ENCODE peak calls at places on chromosomes 11 and 22, in five cellular contexts. Z is HCT116, Y is GM23248, U is hepatocyte, S is MM.1S. J is an unnamed sample.
A peak's percentile ranks its signal among the peaks of the same experiment; 100 is the strongest.

GRCh38 chr11:16880184-16880583 is 134.0 kb downstream of the PLEKHA7 start:
- DNase-seq in Z (no peak), Y (no peak), U (no peak), S (no peak), J (no peak)

GRCh38 chr11:102666331-102666957 is 39.1 kb downstream of the MMP27 start:
- DNase-seq in Z (peak; percentile 37), Y (peak; percentile 74), U (peak; percentile 70), S (peak; percentile 46), J (peak; percentile 66)

GRCh38 chr11:70934999-70935768 is 317.2 kb downstream of the SHANK2 start:
- DNase-seq in Z (peak; percentile 28), Y (peak; percentile 50), U (no peak), S (no peak), J (no peak)

GRCh38 chr11:19275496-19275895 is 34.8 kb upstream of the E2F8 start:
- DNase-seq in Z (no peak), Y (peak; percentile 38), U (no peak), S (no peak), J (no peak)

GRCh38 chr22:42202669-42203068 is 67.8 kb downstream of the TCF20 start:
- DNase-seq in Z (no peak), Y (no peak), U (no peak), S (no peak), J (no peak)

GRCh38 chr11:65887723-65888162 is 528 bp downstream of the FIBP start:
- DNase-seq in Z (no peak), Y (peak; percentile 92), U (no peak), S (peak; percentile 38), J (no peak)

GRCh38 chr11:122791411-122791810 is 46.9 kb upstream of the CRTAM start:
- DNase-seq in Z (no peak), Y (peak; percentile 45), U (no peak), S (no peak), J (no peak)

GRCh38 chr11:128294685-128295079 is 292.7 kb downstream of the ETS1 start:
- DNase-seq in Z (no peak), Y (peak; percentile 44), U (no peak), S (no peak), J (no peak)

GRCh38 chr11:1750840-1751520 is 585 bp upstream of the IFITM10 start:
- DNase-seq in Z (no peak), Y (no peak), U (no peak), S (no peak), J (no peak)

GRCh38 chr11:110097459-110098012 is 4.3 kb downstream of the ZC3H12C start:
- DNase-seq in Z (no peak), Y (no peak), U (no peak), S (no peak), J (no peak)

GRCh38 chr11:80186687-80187086 is 745.9 kb upstream of the TENM4 start:
- DNase-seq in Z (no peak), Y (no peak), U (no peak), S (no peak), J (no peak)

GRCh38 chr22:46637711-46638600 is 17.8 kb downstream of the GRAMD4 start:
- DNase-seq in Z (no peak), Y (no peak), U (no peak), S (no peak), J (no peak)

GRCh38 chr22:37739000-37739399 is 42.2 kb downstream of the TRIOBP start:
- DNase-seq in Z (no peak), Y (peak; percentile 79), U (peak; percentile 63), S (no peak), J (no peak)

GRCh38 chr11:13271060-13271693 is 6.4 kb upstream of the BMAL1 start:
- DNase-seq in Z (no peak), Y (no peak), U (no peak), S (peak; percentile 20), J (no peak)

GRCh38 chr11:13269775-13270174 is 7.8 kb upstream of the BMAL1 start:
- DNase-seq in Z (no peak), Y (peak; percentile 83), U (no peak), S (no peak), J (no peak)

GRCh38 chr11:13268791-13269190 is 8.8 kb upstream of the BMAL1 start:
- DNase-seq in Z (no peak), Y (no peak), U (no peak), S (no peak), J (no peak)
- H3K27me3 ChIP-seq in Z (peaks cover 14% of the 10 kb centered on the region), Y (no peaks in the 10 kb centered on the region), U (peaks cover 71% of the 10 kb centered on the region), S (no peaks in the 10 kb centered on the region), J (peaks cover 56% of the 10 kb centered on the region)

GRCh38 chr11:134461621-134462020 is 49.6 kb upstream of the B3GAT1 start:
- DNase-seq in Z (no peak), Y (no peak), U (no peak), S (no peak), J (no peak)

GRCh38 chr11:134463716-134464115 is 51.7 kb upstream of the B3GAT1 start:
- DNase-seq in Z (no peak), Y (no peak), U (no peak), S (no peak), J (no peak)

GRCh38 chr11:134460881-134461280 is 48.8 kb upstream of the B3GAT1 start:
- DNase-seq in Z (no peak), Y (no peak), U (no peak), S (no peak), J (no peak)

GRCh38 chr11:134459246-134460043 is 47.4 kb upstream of the B3GAT1 start:
- DNase-seq in Z (no peak), Y (no peak), U (no peak), S (no peak), J (no peak)

DNA sequence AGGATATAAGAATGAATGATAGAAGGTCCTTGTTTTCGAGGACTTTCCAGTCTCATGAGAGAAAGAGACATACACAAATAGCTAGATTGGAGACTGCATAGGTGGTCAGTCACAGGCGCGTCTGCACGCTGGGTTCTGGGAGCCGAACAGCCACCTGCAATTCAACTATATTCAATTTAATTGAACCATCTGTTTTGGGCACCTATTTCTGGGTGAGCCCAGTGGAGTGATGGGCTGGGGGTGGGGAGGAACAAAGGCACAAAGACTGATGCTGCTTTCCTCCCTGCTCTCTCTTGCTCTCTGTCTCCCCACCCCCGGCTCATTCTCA is 48.0 kb upstream of the B3GAT1 start:
- DNase-seq in Z (no peak), Y (no peak), U (no peak), S (no peak), J (no peak)
- H3K27ac ChIP-seq in Z (no peak overlapping the region), Y (no peak overlapping the region), U (no peak overlapping the region), S (no peak overlapping the region), J (no peak overlapping the region)

DNA sequence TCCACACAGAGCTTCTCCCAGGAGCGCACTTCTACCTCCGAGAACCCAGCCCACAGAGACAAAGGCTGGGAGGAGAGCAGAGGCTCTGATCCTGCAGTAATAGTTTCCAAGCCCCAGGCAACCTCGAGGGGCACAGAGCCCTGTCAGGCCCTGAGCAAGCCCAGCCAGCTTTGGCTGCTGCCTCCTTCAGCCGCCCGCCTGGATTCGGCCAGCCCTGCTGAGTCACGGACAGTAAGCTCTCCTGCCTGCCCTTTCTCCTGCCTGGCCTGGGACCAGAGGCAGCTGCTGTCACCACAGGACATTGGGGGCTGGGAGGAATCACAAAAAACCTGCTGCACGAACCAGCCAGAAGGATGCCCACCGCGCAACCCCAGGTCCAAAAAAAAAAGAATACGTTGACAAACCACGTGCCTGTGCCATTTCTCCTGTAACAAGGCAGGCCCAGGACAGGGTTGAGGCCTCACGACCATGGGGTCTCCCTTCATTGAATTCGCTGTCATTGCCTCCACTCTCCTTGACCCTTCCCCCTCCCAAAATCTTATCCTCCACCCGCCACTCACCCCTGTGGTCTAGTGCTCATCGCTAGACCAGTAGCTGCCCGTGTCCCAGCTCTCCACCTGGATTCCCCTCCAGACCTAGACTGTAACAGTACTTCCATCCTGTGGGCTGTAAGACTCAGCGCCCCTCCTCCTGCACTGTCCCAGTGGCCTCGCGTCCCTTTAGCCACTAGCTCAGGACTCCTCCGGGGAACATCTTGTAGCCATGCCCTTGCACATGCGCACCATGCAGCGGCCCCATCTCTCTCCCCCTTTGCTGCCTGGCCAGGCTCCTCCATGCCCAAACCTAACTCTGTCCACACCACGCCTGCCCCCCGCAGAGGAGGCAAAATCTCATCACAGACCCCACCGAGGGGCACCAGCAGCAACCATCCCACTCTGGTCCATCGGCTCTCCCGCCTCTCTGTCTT is 7.4 kb upstream of the SLC22A12 start:
- DNase-seq in Z (no peak), Y (peak; percentile 68), U (no peak), S (no peak), J (no peak)
- TF ChIP-seq EZH2phosphoT487 in Z (no peak), Y (no peak), U (no peak), S (no peak), J (no peak)

DNA sequence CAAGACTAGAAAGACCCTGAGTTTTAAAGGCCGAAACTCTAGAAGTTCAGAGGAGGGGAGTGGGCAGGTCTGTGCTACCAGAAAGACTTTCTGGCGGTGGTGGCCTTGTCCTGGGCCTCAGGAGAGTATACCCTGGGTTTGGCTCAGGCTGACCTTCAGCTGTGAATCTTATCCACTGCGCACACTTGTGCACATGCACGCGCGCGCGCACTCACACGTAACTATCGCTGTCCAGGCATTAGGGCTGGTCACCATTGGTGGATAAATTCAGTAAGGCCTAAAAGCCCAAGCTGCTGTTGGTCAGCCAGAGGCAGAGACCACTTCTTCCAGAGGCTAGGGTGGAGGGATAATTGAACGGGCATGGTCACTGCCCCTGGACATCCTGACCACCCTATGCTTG is 25.1 kb downstream of the ARHGEF17 start:
- DNase-seq in Z (no peak), Y (no peak), U (no peak), S (no peak), J (no peak)
- H3K27me3 ChIP-seq in Z (no peaks in the 10 kb centered on the region), Y (no peaks in the 10 kb centered on the region), U (no peaks in the 10 kb centered on the region), S (no peaks in the 10 kb centered on the region), J (no peaks in the 10 kb centered on the region)

GRCh38 chr11:35539256-35539655 is 13.8 kb upstream of the PAMR1 start:
- DNase-seq in Z (no peak), Y (peak; percentile 56), U (no peak), S (no peak), J (no peak)

GRCh38 chr11:35541621-35542375 is 16.4 kb upstream of the PAMR1 start:
- DNase-seq in Z (no peak), Y (peak; percentile 90), U (peak; percentile 73), S (no peak), J (no peak)

GRCh38 chr11:35539781-35540281 is 14.4 kb upstream of the PAMR1 start:
- DNase-seq in Z (no peak), Y (peak; percentile 91), U (peak; percentile 70), S (no peak), J (no peak)

GRCh38 chr11:35545604-35546003 is 20.2 kb upstream of the PAMR1 start:
- DNase-seq in Z (no peak), Y (no peak), U (no peak), S (no peak), J (no peak)

DNA sequence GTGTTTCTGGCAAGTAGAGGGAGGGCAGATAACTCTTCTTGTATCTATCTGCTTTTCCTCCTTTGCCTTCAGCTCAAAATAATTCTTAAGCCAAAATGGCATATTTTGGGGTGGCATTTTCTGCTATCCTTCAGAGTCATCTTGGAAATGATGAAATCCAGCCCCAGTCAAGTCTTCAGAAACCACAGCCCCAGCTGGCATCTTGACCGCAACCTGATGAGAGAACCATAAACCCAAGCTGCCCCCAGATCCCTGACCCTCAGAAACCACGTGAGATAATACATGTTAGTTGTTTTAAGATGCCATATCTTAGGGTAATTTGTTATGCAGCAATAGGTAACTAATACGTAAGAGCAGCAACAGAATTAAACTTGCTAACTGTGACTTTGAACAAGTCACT is 15.1 kb upstream of the PAMR1 start:
- DNase-seq in Z (no peak), Y (peak; percentile 53), U (no peak), S (no peak), J (no peak)
- H3K27ac ChIP-seq in Z (no peak overlapping the region), Y (peak overlapping the region; percentile 89), U (peak overlapping the region; percentile 80), S (no peak overlapping the region), J (no peak overlapping the region)

J was measured in neural progenitor cell.